ENCODE peak calls at places on chromosomes 6 and 20, in seven cellular contexts. One of them, this sample, is unnamed. For H3K4me1, the result is how much of the 10 kb centered on the place peaks cover.

GRCh38 chr20:32396656-32397160 is 38.6 kb downstream of the ASXL1 start:
- DNase-seq in HCT116: no peak
- DNase-seq in GM23338: no peak
- DNase-seq in A549: no peak
- DNase-seq in HepG2: no peak
- DNase-seq in K562: no peak
- DNase-seq in SK-N-SH: no peak
- DNase-seq in this sample: no peak

GRCh38 chr6:22295145-22295544 is 1.7 kb downstream of the PRL start:
- DNase-seq in HCT116: no peak
- DNase-seq in GM23338: no peak
- DNase-seq in A549: no peak
- DNase-seq in HepG2: no peak
- DNase-seq in K562: no peak
- DNase-seq in SK-N-SH: peak
- DNase-seq in this sample: no peak

GRCh38 chr20:48039514-48039913 is 254.2 kb upstream of the SULF2 start:
- DNase-seq in HCT116: no peak
- DNase-seq in GM23338: no peak
- DNase-seq in A549: no peak
- DNase-seq in HepG2: no peak
- DNase-seq in K562: no peak
- DNase-seq in SK-N-SH: no peak
- DNase-seq in this sample: no peak

GRCh38 chr20:58892126-58892931 is 39.8 kb downstream of the GNAS start:
- DNase-seq in HCT116: no peak
- DNase-seq in GM23338: peak
- DNase-seq in A549: peak
- DNase-seq in HepG2: peak
- DNase-seq in K562: peak
- DNase-seq in SK-N-SH: peak
- DNase-seq in this sample: peak

GRCh38 chr6:50185006-50185405 is 135.3 kb upstream of the DEFB112 start:
- DNase-seq in HCT116: no peak
- DNase-seq in GM23338: peak
- DNase-seq in A549: no peak
- DNase-seq in HepG2: peak
- DNase-seq in K562: no peak
- DNase-seq in SK-N-SH: peak
- DNase-seq in this sample: no peak

GRCh38 chr6:115634131-115634530 is 426.6 kb downstream of the FRK start:
- DNase-seq in HCT116: no peak
- DNase-seq in GM23338: no peak
- DNase-seq in A549: no peak
- DNase-seq in HepG2: no peak
- DNase-seq in K562: no peak
- DNase-seq in SK-N-SH: no peak
- DNase-seq in this sample: no peak

GRCh38 chr20:31547720-31548298 is 33.6 kb downstream of the HM13 start:
- DNase-seq in HCT116: no peak
- DNase-seq in GM23338: no peak
- DNase-seq in A549: no peak
- DNase-seq in HepG2: no peak
- DNase-seq in K562: no peak
- DNase-seq in SK-N-SH: no peak
- DNase-seq in this sample: no peak

GRCh38 chr6:674406-674805 is 17.5 kb upstream of the HUS1B start:
- DNase-seq in HCT116: no peak
- DNase-seq in GM23338: no peak
- DNase-seq in A549: no peak
- DNase-seq in HepG2: no peak
- DNase-seq in K562: no peak
- DNase-seq in SK-N-SH: no peak
- DNase-seq in this sample: no peak

GRCh38 chr6:103783344-103783743 is 1076.4 kb downstream of the HACE1 start:
- DNase-seq in HCT116: no peak
- DNase-seq in GM23338: no peak
- DNase-seq in A549: no peak
- DNase-seq in HepG2: no peak
- DNase-seq in K562: no peak
- DNase-seq in SK-N-SH: no peak
- DNase-seq in this sample: no peak

GRCh38 chr6:6221829-6222535 is 98.5 kb downstream of the F13A1 start:
- DNase-seq in HCT116: no peak
- DNase-seq in GM23338: peak
- DNase-seq in A549: no peak
- DNase-seq in HepG2: peak
- DNase-seq in K562: peak
- DNase-seq in SK-N-SH: peak
- DNase-seq in this sample: no peak

GRCh38 chr20:50693001-50693400 is 1.7 kb upstream of the RIPOR3 start:
- DNase-seq in HCT116: no peak
- DNase-seq in GM23338: no peak
- DNase-seq in A549: no peak
- DNase-seq in HepG2: no peak
- DNase-seq in K562: no peak
- DNase-seq in SK-N-SH: no peak
- DNase-seq in this sample: no peak

GRCh38 chr20:22001886-22002285 is 296.4 kb downstream of the PAX1 start:
- DNase-seq in HCT116: no peak
- DNase-seq in GM23338: no peak
- DNase-seq in A549: no peak
- DNase-seq in HepG2: no peak
- DNase-seq in K562: no peak
- DNase-seq in SK-N-SH: no peak
- DNase-seq in this sample: no peak

GRCh38 chr6:147561742-147562141 is 53.3 kb downstream of the SAMD5 start:
- DNase-seq in HCT116: no peak
- DNase-seq in GM23338: no peak
- DNase-seq in A549: no peak
- DNase-seq in HepG2: no peak
- DNase-seq in K562: no peak
- DNase-seq in SK-N-SH: no peak
- DNase-seq in this sample: no peak

GRCh38 chr6:153503810-153504209 is 372.7 kb upstream of the RGS17 start:
- DNase-seq in HCT116: peak
- DNase-seq in GM23338: peak
- DNase-seq in A549: no peak
- DNase-seq in HepG2: peak
- DNase-seq in K562: no peak
- DNase-seq in SK-N-SH: no peak
- DNase-seq in this sample: no peak

GRCh38 chr6:88013015-88013414 is 34.6 kb upstream of the SPACA1 start:
- DNase-seq in HCT116: no peak
- DNase-seq in GM23338: no peak
- DNase-seq in A549: no peak
- DNase-seq in HepG2: no peak
- DNase-seq in K562: no peak
- DNase-seq in SK-N-SH: no peak
- DNase-seq in this sample: no peak

GRCh38 chr20:61691978-61692377 is 373.7 kb downstream of the TAF4 start:
- DNase-seq in HCT116: no peak
- DNase-seq in GM23338: no peak
- DNase-seq in A549: no peak
- DNase-seq in HepG2: no peak
- DNase-seq in K562: no peak
- DNase-seq in SK-N-SH: no peak
- DNase-seq in this sample: no peak

GRCh38 chr6:108760158-108761050 is 87.8 kb upstream of the ARMC2 start:
- DNase-seq in HCT116: no peak
- DNase-seq in GM23338: no peak
- DNase-seq in A549: no peak
- DNase-seq in HepG2: no peak
- DNase-seq in K562: no peak
- DNase-seq in SK-N-SH: no peak
- DNase-seq in this sample: no peak

DNA sequence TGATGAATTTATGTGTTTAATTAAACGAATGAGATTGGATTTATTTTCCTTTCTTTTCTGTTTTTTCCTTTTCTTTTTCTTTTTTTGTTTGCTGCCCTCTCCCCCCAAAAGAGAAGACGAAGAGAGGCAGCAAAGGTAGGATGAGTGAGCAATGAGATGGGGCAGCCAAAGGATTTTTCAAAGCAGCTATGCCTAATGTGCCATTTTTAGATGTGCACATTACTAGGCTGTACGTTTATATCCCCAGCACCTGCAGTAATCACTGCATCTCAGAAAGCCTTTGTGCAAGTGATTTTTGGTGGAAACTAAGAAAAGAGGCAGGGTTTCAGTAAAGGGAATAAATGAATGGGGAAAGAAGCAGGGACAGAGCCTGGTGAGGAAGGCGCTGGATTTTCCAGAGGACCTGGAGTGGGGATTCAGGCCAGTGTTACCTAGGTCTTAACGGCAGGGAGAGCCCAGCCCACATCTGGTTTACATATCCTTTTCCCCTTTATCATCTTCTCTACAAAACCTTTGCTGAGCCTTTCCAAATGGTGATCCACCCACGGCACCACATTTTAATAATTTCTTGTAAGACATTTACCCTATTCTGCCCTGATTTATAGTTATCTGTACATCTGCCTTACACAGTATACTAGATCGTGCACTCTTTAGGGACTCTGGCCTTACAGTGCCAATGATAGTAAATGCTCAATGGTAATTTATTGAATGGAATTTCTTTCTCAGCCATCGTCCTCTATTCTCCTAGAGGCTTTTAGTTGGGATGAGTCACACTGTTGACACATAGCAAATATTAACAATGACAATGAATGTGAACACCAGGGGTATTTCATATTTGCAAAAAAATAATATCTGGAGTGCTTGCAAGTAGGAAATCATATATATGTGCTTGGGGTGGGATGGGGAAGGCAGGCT is 38.3 kb upstream of the ATXN1 start:
- DNase-seq in HCT116: no peak
- DNase-seq in GM23338: no peak
- DNase-seq in A549: peak
- DNase-seq in HepG2: peak
- DNase-seq in K562: no peak
- DNase-seq in SK-N-SH: peak
- DNase-seq in this sample: peak
- TF ChIP-seq REST in HCT116: no peak
- TF ChIP-seq REST in GM23338: no peak
- TF ChIP-seq REST in A549: no peak
- TF ChIP-seq REST in HepG2: no peak
- TF ChIP-seq REST in K562: no peak
- TF ChIP-seq REST in SK-N-SH: no peak
- TF ChIP-seq REST in this sample: no peak

GRCh38 chr20:57496592-57496991 is 28.3 kb downstream of the CTCFL start:
- DNase-seq in HCT116: no peak
- DNase-seq in GM23338: no peak
- DNase-seq in A549: no peak
- DNase-seq in HepG2: no peak
- DNase-seq in K562: no peak
- DNase-seq in SK-N-SH: no peak
- DNase-seq in this sample: no peak

GRCh38 chr20:57500941-57501340 is 24.0 kb downstream of the CTCFL start:
- DNase-seq in HCT116: no peak
- DNase-seq in GM23338: no peak
- DNase-seq in A549: no peak
- DNase-seq in HepG2: no peak
- DNase-seq in K562: no peak
- DNase-seq in SK-N-SH: no peak
- DNase-seq in this sample: no peak

GRCh38 chr20:57500235-57500634 is 24.7 kb downstream of the CTCFL start:
- DNase-seq in HCT116: no peak
- DNase-seq in GM23338: no peak
- DNase-seq in A549: no peak
- DNase-seq in HepG2: no peak
- DNase-seq in K562: no peak
- DNase-seq in SK-N-SH: no peak
- DNase-seq in this sample: no peak

GRCh38 chr20:57499676-57500075 is 25.3 kb downstream of the CTCFL start:
- DNase-seq in HCT116: no peak
- DNase-seq in GM23338: no peak
- DNase-seq in A549: no peak
- DNase-seq in HepG2: no peak
- DNase-seq in K562: no peak
- DNase-seq in SK-N-SH: no peak
- DNase-seq in this sample: no peak

DNA sequence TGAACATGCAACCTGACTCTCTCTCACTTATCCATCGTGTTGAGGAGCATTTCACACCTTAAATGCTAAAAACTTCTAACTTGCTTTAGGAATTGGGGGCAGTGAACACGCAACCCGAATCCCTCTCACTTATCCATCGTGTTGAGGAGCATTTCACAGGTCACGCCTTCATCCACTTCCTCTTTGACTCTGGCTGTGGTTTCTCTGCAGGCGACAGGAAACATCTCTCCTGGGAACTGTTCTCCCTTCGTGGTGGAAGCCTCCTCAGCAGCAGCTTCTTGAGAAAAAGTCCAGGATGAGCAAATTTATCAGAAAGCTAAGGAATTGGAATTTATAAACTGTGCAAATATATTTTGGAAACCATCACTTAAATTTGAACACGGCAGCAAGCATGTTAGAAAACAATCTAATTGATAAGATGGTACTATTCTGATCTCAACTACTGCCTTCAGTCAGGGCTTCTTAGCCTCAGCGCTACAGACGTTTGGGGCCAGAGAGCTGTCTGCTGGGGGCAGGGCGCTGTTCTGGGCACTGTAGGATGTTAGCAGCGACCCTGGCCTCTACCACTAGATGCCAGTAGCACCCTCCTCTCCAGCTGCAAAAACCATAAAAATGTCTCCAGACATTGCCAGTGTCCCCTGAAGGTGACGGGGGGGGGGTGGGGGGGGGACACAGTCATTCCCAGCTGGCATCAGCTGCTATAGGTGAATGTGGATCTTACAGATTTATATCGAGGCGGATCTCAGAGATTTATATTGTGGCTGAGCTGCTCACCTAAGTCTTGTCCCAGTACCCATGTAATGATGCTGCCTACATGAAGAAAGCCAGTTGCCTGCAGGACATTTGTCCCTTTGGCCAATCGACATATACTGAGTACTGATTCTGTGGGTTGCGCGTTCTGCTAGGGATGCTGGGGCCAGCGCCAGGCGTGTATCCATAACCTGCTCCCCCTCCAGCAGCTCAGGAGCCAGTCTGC is 26.2 kb downstream of the CTCFL start:
- DNase-seq in HCT116: peak
- DNase-seq in GM23338: peak
- DNase-seq in A549: no peak
- DNase-seq in HepG2: no peak
- DNase-seq in K562: no peak
- DNase-seq in SK-N-SH: peak
- DNase-seq in this sample: no peak
- TF ChIP-seq CTCF in HCT116: peak
- TF ChIP-seq CTCF in GM23338: peak
- TF ChIP-seq CTCF in A549: peak
- TF ChIP-seq CTCF in HepG2: peak
- TF ChIP-seq CTCF in K562: no peak
- TF ChIP-seq CTCF in SK-N-SH: peak
- TF ChIP-seq CTCF in this sample: peak

GRCh38 chr20:17709361-17710293 is 9.9 kb downstream of the BANF2 start:
- DNase-seq in HCT116: no peak
- DNase-seq in GM23338: no peak
- DNase-seq in A549: no peak
- DNase-seq in HepG2: peak
- DNase-seq in K562: no peak
- DNase-seq in SK-N-SH: no peak
- DNase-seq in this sample: no peak
- H3K4me1 ChIP-seq in HCT116: under half
- H3K4me1 ChIP-seq in GM23338: under half
- H3K4me1 ChIP-seq in A549: under half
- H3K4me1 ChIP-seq in HepG2: half or more
- H3K4me1 ChIP-seq in K562: under half
- H3K4me1 ChIP-seq in SK-N-SH: under half
- H3K4me1 ChIP-seq in this sample: under half

GRCh38 chr20:14700641-14700965 is 363.2 kb upstream of the FLRT3 start:
- DNase-seq in HCT116: no peak
- DNase-seq in GM23338: no peak
- DNase-seq in A549: no peak
- DNase-seq in HepG2: no peak
- DNase-seq in K562: no peak
- DNase-seq in SK-N-SH: no peak
- DNase-seq in this sample: no peak
- TF ChIP-seq REST in HCT116: no peak
- TF ChIP-seq REST in GM23338: no peak
- TF ChIP-seq REST in A549: no peak
- TF ChIP-seq REST in HepG2: no peak
- TF ChIP-seq REST in K562: no peak
- TF ChIP-seq REST in SK-N-SH: no peak
- TF ChIP-seq REST in this sample: no peak

This sample was measured in Panc1.